ENCODE peak calls at places on chromosomes 6 and 20, in nine cellular contexts. J is EH, V is hypothalamus, C is neural crest cell, A is NCI-H2107, S is NCI-H446 treated with DMSO at 0.1 percent for 48 hours, Y is body of pancreas, F is AG10803, O is amniotic stem cell. Z is an unnamed sample.

GRCh38 chr6:37222125-37222967 is 35.2 kb upstream of the TBC1D22B start:
- DNase-seq in V (peak), C (peak), O (peak), F (peak), Y (peak), S (no peak), A (peak), J (peak), Z (peak)

GRCh38 chr20:38771621-38772020 is 23.4 kb downstream of the ACTR5 start:
- DNase-seq in A (no peak), Y (no peak), J (no peak), F (no peak), O (no peak), V (no peak), C (no peak), S (no peak), Z (no peak)

GRCh38 chr6:3139090-3139903 is 18.0 kb downstream of the TUBB2A start:
- DNase-seq in Y (peak), C (no peak), F (peak), S (no peak), J (peak), V (no peak), O (no peak), A (no peak), Z (no peak)

GRCh38 chr6:160134779-160135547 is 13.3 kb downstream of the SLC22A1 start:
- DNase-seq in O (no peak), J (no peak), Y (no peak), S (no peak), V (no peak), F (no peak), C (no peak), A (no peak), Z (no peak)

GRCh38 chr6:11779308-11780096 is 899 bp upstream of the ADTRP start:
- DNase-seq in A (no peak), F (no peak), O (no peak), S (no peak), V (peak), Y (no peak), J (no peak), C (no peak), Z (no peak)

GRCh38 chr20:59822291-59823029 is 111.0 kb downstream of the SYCP2 start:
- DNase-seq in V (no peak), O (no peak), C (no peak), Y (no peak), F (no peak), J (no peak), S (no peak), A (no peak), Z (peak)

GRCh38 chr6:144898741-144899140 is 613.6 kb downstream of the UTRN start:
- DNase-seq in S (no peak), J (peak), Y (no peak), C (no peak), O (no peak), A (no peak), F (peak), V (no peak), Z (no peak)

GRCh38 chr6:132812756-132813172 is 1.6 kb upstream of the RPS12 start:
- DNase-seq in J (no peak), C (no peak), F (no peak), O (no peak), S (no peak), Y (no peak), V (no peak), A (no peak), Z (no peak)

GRCh38 chr6:33592595-33593413 is 12.7 kb upstream of the BAK1 start:
- DNase-seq in F (no peak), C (peak), J (no peak), O (no peak), S (no peak), A (no peak), V (no peak), Y (no peak), Z (peak)

GRCh38 chr6:45568626-45569025 is 190.9 kb upstream of the SUPT3H start:
- DNase-seq in V (no peak), O (no peak), S (no peak), J (no peak), C (no peak), A (no peak), Y (no peak), F (no peak), Z (no peak)

GRCh38 chr6:327538-328183 is 35.4 kb downstream of the DUSP22 start:
- DNase-seq in V (no peak), O (no peak), A (no peak), C (no peak), Y (no peak), S (no peak), F (peak), J (peak), Z (no peak)

GRCh38 chr20:14069796-14070195 is 74.5 kb downstream of the MACROD2 start:
- DNase-seq in V (no peak), J (peak), F (peak), Y (no peak), A (no peak), O (no peak), S (no peak), C (no peak), Z (no peak)

Z was measured in kidney.